ENCODE peak calls at places on chromosomes 1 and 21, in four cellular contexts. X is Kasumi-1, C is ELR, U is BJ. R is an unnamed sample.

GRCh38 chr21:26057488-26058170 is 112.9 kb downstream of the APP start:
- DNase-seq in U (no peak), C (no peak), X (no peak), R (no peak)

GRCh38 chr21:31201548-31201947 is 142.5 kb downstream of the TIAM1 start:
- DNase-seq in U (no peak), X (peak), C (no peak), R (peak)

GRCh38 chr1:186807162-186807561 is 21.6 kb upstream of the PLA2G4A start:
- DNase-seq in U (no peak), C (no peak), X (no peak), R (no peak)

GRCh38 chr1:95098196-95098595 is 19.0 kb upstream of the TLCD4 start:
- DNase-seq in U (no peak), X (no peak), C (no peak), R (no peak)

GRCh38 chr1:231674575-231674974 is 48.0 kb downstream of the DISC1 start:
- DNase-seq in X (no peak), U (no peak), C (no peak), R (no peak)

GRCh38 chr1:211577277-211577825 is 1.6 kb downstream of the SLC30A1 start:
- DNase-seq in C (peak), U (no peak), X (no peak), R (no peak)

GRCh38 chr1:158199840-158200239 is 19.1 kb downstream of the CD1D start:
- DNase-seq in C (no peak), X (no peak), U (no peak), R (peak)

GRCh38 chr1:24914226-24915069 is 15.6 kb downstream of the RUNX3 start:
- DNase-seq in U (no peak), C (peak), X (no peak), R (no peak)

GRCh38 chr1:156815851-156816536 is 654 bp downstream of the SH2D2A start:
- DNase-seq in X (no peak), C (no peak), U (no peak), R (no peak)

GRCh38 chr1:32695098-32695904 is 7.3 kb downstream of the SYNC start:
- DNase-seq in X (peak), C (peak), U (no peak), R (peak)

GRCh38 chr1:218476385-218476784 is 131.2 kb downstream of the TGFB2 start:
- DNase-seq in U (peak), C (peak), X (no peak), R (no peak)

GRCh38 chr1:33348194-33348593 is 27.3 kb upstream of the A3GALT2 start:
- DNase-seq in X (no peak), U (no peak), C (peak), R (no peak)

GRCh38 chr21:45482899-45483821 is 59.1 kb downstream of the SLC19A1 start:
- DNase-seq in C (no peak), X (peak), U (no peak), R (no peak)

GRCh38 chr1:167533851-167534300 is 15.5 kb upstream of the CD247 start:
- DNase-seq in U (no peak), X (peak), C (peak), R (peak)

GRCh38 chr1:91747666-91748065 is 138.3 kb downstream of the TGFBR3 start:
- DNase-seq in C (no peak), X (no peak), U (no peak), R (no peak)

GRCh38 chr1:29303201-29304024 is 67.1 kb downstream of the PTPRU start:
- DNase-seq in X (no peak), U (no peak), C (no peak), R (no peak)

GRCh38 chr1:107141491-107142369 is 891 bp downstream of the NTNG1 start:
- DNase-seq in C (peak), U (peak), X (peak), R (peak)

GRCh38 chr21:18144341-18144740 is 100.3 kb upstream of the CHODL start:
- DNase-seq in X (no peak), U (no peak), C (no peak), R (no peak)

GRCh38 chr21:18041012-18041411 is 203.6 kb upstream of the CHODL start:
- DNase-seq in C (peak), X (peak), U (no peak), R (peak)

GRCh38 chr1:115672224-115673009 is 30.6 kb downstream of the VANGL1 start:
- DNase-seq in C (no peak), U (no peak), X (no peak), R (no peak)

GRCh38 chr1:160120797-160121196 is 5.2 kb downstream of the ATP1A2 start:
- DNase-seq in U (no peak), X (no peak), C (no peak), R (no peak)

GRCh38 chr1:182338806-182339370 is 52.7 kb downstream of the GLUL start:
- DNase-seq in U (no peak), X (no peak), C (no peak), R (peak)

GRCh38 chr1:28860332-28861073 is 48.5 kb downstream of the OPRD1 start:
- DNase-seq in X (no peak), C (peak), U (no peak), R (no peak)